ENCODE peak calls at places on chromosomes 11 and 22, in five cellular contexts. One of them, this sample, is unnamed.

GRCh38 chr22:30204742-30205111 is 41.8 kb downstream of the LIF start:
- DNase-seq in Caki2: no peak
- DNase-seq in SK-N-SH: peak
- DNase-seq in GM20000: no peak
- DNase-seq in T follicular helper cell: no peak
- DNase-seq in this sample: no peak

GRCh38 chr11:115974703-115975102 is 470.5 kb upstream of the CADM1 start:
- DNase-seq in SK-N-SH: no peak
- DNase-seq in GM20000: no peak
- DNase-seq in T follicular helper cell: no peak
- DNase-seq in Caki2: no peak
- DNase-seq in this sample: no peak

GRCh38 chr11:23730307-23730998 is 766.4 kb upstream of the LUZP2 start:
- DNase-seq in T follicular helper cell: no peak
- DNase-seq in GM20000: no peak
- DNase-seq in SK-N-SH: peak
- DNase-seq in Caki2: no peak
- DNase-seq in this sample: no peak

GRCh38 chr11:124746621-124747243 is 5.3 kb downstream of the VSIG2 start:
- DNase-seq in Caki2: peak
- DNase-seq in T follicular helper cell: peak
- DNase-seq in SK-N-SH: peak
- DNase-seq in GM20000: peak
- DNase-seq in this sample: peak

GRCh38 chr11:76806131-76806530 is 23.0 kb downstream of the TSKU start:
- DNase-seq in Caki2: no peak
- DNase-seq in SK-N-SH: no peak
- DNase-seq in T follicular helper cell: no peak
- DNase-seq in GM20000: no peak
- DNase-seq in this sample: no peak

GRCh38 chr22:49016909-49017768 is 810.5 kb downstream of the BRD1 start:
- DNase-seq in T follicular helper cell: no peak
- DNase-seq in SK-N-SH: no peak
- DNase-seq in Caki2: no peak
- DNase-seq in GM20000: no peak
- DNase-seq in this sample: no peak

GRCh38 chr11:19768815-19769214 is 56.2 kb downstream of the NAV2 start:
- DNase-seq in Caki2: no peak
- DNase-seq in T follicular helper cell: no peak
- DNase-seq in GM20000: no peak
- DNase-seq in SK-N-SH: no peak
- DNase-seq in this sample: no peak

GRCh38 chr11:116217006-116217405 is 555.8 kb downstream of the BUD13 start:
- DNase-seq in GM20000: peak
- DNase-seq in SK-N-SH: no peak
- DNase-seq in T follicular helper cell: no peak
- DNase-seq in Caki2: peak
- DNase-seq in this sample: no peak

GRCh38 chr11:122178795-122179194 is 62.8 kb upstream of the BLID start:
- DNase-seq in T follicular helper cell: no peak
- DNase-seq in Caki2: no peak
- DNase-seq in GM20000: no peak
- DNase-seq in SK-N-SH: no peak
- DNase-seq in this sample: no peak

GRCh38 chr11:30092518-30092917 is 75.7 kb upstream of the KCNA4 start:
- DNase-seq in T follicular helper cell: no peak
- DNase-seq in SK-N-SH: no peak
- DNase-seq in GM20000: no peak
- DNase-seq in Caki2: no peak
- DNase-seq in this sample: no peak

GRCh38 chr11:64767344-64768299 is 7.8 kb upstream of the PYGM start:
- DNase-seq in T follicular helper cell: peak
- DNase-seq in GM20000: peak
- DNase-seq in SK-N-SH: peak
- DNase-seq in Caki2: no peak
- DNase-seq in this sample: peak

GRCh38 chr11:118343981-118344521 is at the start of gene CD3G:
- DNase-seq in T follicular helper cell: peak
- DNase-seq in SK-N-SH: no peak
- DNase-seq in GM20000: no peak
- DNase-seq in Caki2: no peak
- DNase-seq in this sample: peak

GRCh38 chr22:40276877-40277823 is 69.2 kb upstream of the ADSL start:
- DNase-seq in T follicular helper cell: no peak
- DNase-seq in SK-N-SH: no peak
- DNase-seq in GM20000: no peak
- DNase-seq in Caki2: no peak
- DNase-seq in this sample: no peak

This sample was measured in T-helper 22 cell.